ENCODE peak calls at places on chromosomes 4 and X, in four cellular contexts. D is NCI-H2227 treated with DMSO at 0.1 percent for 48 hours, V is foreskin fibroblast, Q is ELF-1. P is an unnamed sample.

GRCh38 chr4:80967346-80967745 is 63.2 kb upstream of the BMP3 start:
- DNase-seq in D (no peak), V (peak), Q (no peak), P (no peak)

GRCh38 chr4:2292679-2293108 is 30.8 kb upstream of the MXD4 start:
- DNase-seq in D (no peak), V (peak), Q (no peak), P (no peak)

GRCh38 chrX:112688242-112688641 is 8.5 kb upstream of the LHFPL1 start:
- DNase-seq in D (no peak), V (no peak), Q (no peak), P (no peak)

GRCh38 chrX:149495573-149496071 is 9.5 kb downstream of the IDS start:
- DNase-seq in D (no peak), V (peak), Q (peak), P (no peak)

GRCh38 chr4:38548256-38548655 is 115.7 kb upstream of the KLF3 start:
- DNase-seq in D (no peak), V (no peak), Q (no peak), P (no peak)

GRCh38 chr4:46390353-46391058 is 578 bp upstream of the GABRA2 start:
- DNase-seq in D (no peak), V (no peak), Q (no peak), P (peak)

GRCh38 chrX:80648023-80648422 is 161.7 kb downstream of the BRWD3 start:
- DNase-seq in D (no peak), V (peak), Q (no peak), P (no peak)

GRCh38 chr4:88138561-88138960 is 19.9 kb downstream of the ABCG2 start:
- DNase-seq in D (no peak), V (peak), Q (no peak), P (no peak)

GRCh38 chrX:1450381-1451161 is 2.1 kb downstream of the ASMTL start:
- DNase-seq in D (no peak), V (no peak), Q (no peak), P (peak)

GRCh38 chrX:50799531-50799961 is 14.4 kb downstream of the SHROOM4 start:
- DNase-seq in D (no peak), V (peak), Q (no peak), P (no peak)

GRCh38 chrX:56281789-56282188 is 49.6 kb downstream of the KLF8 start:
- DNase-seq in D (no peak), V (peak), Q (no peak), P (no peak)

GRCh38 chr4:158895797-158896442 is 127.1 kb downstream of the FNIP2 start:
- DNase-seq in D (no peak), V (peak), Q (peak), P (peak)

P was measured in H9.